ENCODE peak calls at places on chromosomes 13 and 19, in five cellular contexts. K is HL-60, P is neural progenitor cell, H is mammary epithelial cell, G is AG04450. C is an unnamed sample.

GRCh38 chr19:35793381-35794165 is 18.2 kb downstream of the ARHGAP33 start:
- DNase-seq in K (no peak), P (no peak), H (no peak), G (no peak), C (no peak)

GRCh38 chr19:402786-403185 is 6.2 kb downstream of the C2CD4C start:
- DNase-seq in K (no peak), P (no peak), H (no peak), G (no peak), C (no peak)

GRCh38 chr13:98843482-98843877 is 91.0 kb upstream of the SLC15A1 start:
- DNase-seq in K (no peak), P (no peak), H (no peak), G (no peak), C (no peak)

GRCh38 chr13:95300625-95301134 is 571 bp downstream of the ABCC4 start:
- DNase-seq in K (peak), P (peak), H (peak), G (peak), C (no peak)

GRCh38 chr13:48161530-48162179 is 66.8 kb upstream of the MED4 start:
- DNase-seq in K (peak), P (no peak), H (no peak), G (no peak), C (no peak)

GRCh38 chr19:48637948-48638830 is 1.0 kb upstream of the DBP start:
- DNase-seq in K (peak), P (peak), H (peak), G (peak), C (peak)

GRCh38 chr13:41696163-41697003 is 239.0 kb downstream of the RGCC start:
- DNase-seq in K (no peak), P (no peak), H (peak), G (peak), C (peak)

GRCh38 chr19:53785196-53785889 is 38.8 kb downstream of the NLRP12 start:
- DNase-seq in K (no peak), P (no peak), H (peak), G (no peak), C (no peak)

GRCh38 chr13:32019612-32020233 is 11.9 kb upstream of the FRY start:
- DNase-seq in K (no peak), P (peak), H (peak), G (peak), C (no peak)

GRCh38 chr13:40576369-40576768 is 90.1 kb downstream of the FOXO1 start:
- DNase-seq in K (no peak), P (no peak), H (no peak), G (no peak), C (no peak)

GRCh38 chr19:54662730-54663129 is at the start of gene LILRB4:
- DNase-seq in K (peak), P (no peak), H (no peak), G (no peak), C (no peak)

GRCh38 chr19:38389101-38389925 is 816 bp downstream of the SPRED3 start:
- DNase-seq in K (no peak), P (peak), H (peak), G (peak), C (no peak)

GRCh38 chr13:75365724-75366173 is 116.2 kb downstream of the TBC1D4 start:
- DNase-seq in K (no peak), P (no peak), H (peak), G (peak), C (no peak)
- H3K4me3 ChIP-seq in K (no peak), P (no peak), H (no peak), G (no peak), C (no peak)

DNA sequence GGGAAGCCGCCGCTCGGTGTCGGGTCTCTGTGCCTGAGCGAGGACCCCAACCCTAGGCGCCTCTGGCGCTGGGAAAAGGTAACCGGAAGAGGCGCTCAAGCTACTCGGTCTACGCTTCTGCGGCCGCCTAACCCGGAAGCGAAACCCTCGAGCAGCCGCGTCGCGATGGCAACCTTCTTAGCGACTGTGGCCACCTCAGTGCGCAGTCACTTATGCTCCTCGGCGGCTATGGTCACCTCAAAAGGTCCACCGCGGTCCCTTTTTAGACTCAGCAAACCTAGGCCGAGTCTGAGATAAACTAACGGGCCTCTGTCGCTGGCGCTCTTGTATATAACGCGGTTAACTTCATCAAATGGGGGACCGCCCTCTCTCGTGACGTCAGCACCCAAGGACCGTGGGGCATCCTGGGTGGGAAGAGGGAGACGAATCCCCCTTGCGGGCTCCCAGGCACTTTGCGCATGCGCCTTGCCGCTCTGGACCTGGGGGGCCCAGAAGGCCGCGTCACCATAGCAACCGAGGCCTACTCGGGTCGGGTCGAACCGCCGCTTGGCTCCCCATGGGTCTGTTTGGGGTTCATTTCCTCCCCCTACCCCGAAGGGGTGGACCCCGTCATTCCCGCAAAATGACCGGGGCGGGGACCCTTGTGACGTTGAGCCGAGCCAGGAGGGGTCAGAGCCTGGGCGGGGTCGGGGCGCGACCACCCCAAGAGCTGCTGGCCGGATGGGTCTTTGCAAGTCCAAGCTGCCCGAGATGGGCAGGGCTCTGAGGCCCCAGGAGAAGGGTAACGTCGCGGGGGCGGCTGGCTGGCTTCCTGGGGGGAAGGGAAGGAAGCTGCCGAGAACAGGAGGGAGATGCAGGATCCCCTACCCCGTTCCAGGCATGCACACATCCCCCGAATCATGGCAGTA is at the start of gene GTF2F1:
- DNase-seq in K (peak), P (peak), H (peak), G (peak), C (peak)
- TF ChIP-seq CTCF in K (no peak), P (peak), H (peak), G (peak), C (peak)

GRCh38 chr13:44458313-44458975 is 84.8 kb downstream of the SERP2 start:
- DNase-seq in K (no peak), P (no peak), H (no peak), G (no peak), C (no peak)
- H3K4me3 ChIP-seq in K (no peak), P (no peak), H (no peak), G (no peak), C (no peak)

GRCh38 chr13:35796627-35797026 is 320.1 kb upstream of the MAB21L1 start:
- DNase-seq in K (no peak), P (no peak), H (no peak), G (no peak), C (no peak)
- TF ChIP-seq CTCF in K (no peak), P (no peak), H (no peak), G (no peak), C (no peak)

GRCh38 chr19:13984875-13985741 is 21.0 kb downstream of the RFX1 start:
- DNase-seq in K (peak), P (no peak), H (no peak), G (no peak), C (no peak)
- H3K4me3 ChIP-seq in K (no peak), P (no peak), H (no peak), G (no peak), C (no peak)

GRCh38 chr13:113412440-113412839 is 40.8 kb downstream of the ADPRHL1 start:
- DNase-seq in K (no peak), P (no peak), H (no peak), G (no peak), C (no peak)
- TF ChIP-seq CTCF in K (no peak), P (no peak), H (no peak), G (no peak), C (no peak)

GRCh38 chr19:2385053-2385721 is 25.1 kb downstream of the TMPRSS9 start:
- DNase-seq in K (peak), P (peak), H (peak), G (peak), C (peak)
- H3K4me3 ChIP-seq in K (no peak), P (no peak), H (peak), G (no peak), C (peak)

GRCh38 chr19:21655540-21656126 is 111.7 kb downstream of the ZNF100 start:
- DNase-seq in K (no peak), P (no peak), H (no peak), G (no peak), C (no peak)
- TF ChIP-seq CTCF in K (no peak), P (no peak), H (no peak), G (no peak), C (no peak)

DNA sequence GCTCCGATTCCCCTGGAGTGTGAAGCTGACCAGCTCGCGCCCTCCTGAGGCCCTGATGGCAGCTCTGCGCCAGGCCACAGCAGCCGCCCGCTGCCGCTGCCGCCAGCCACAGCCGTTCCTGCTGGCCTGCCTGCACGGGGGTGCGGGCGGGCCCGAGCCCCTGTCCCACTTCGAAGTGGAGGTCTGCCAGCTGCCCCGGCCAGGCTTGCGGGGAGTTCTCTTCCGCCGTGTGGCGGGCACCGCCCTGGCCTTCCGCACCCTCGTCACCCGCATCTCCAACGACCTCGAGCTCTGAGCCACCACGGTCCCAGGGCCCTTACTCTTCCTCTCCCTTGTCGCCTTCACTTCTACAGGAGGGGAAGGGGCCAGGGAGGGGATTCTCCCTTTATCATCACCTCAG is 20.3 kb downstream of the CKM start:
- DNase-seq in K (no peak), P (no peak), H (no peak), G (no peak), C (no peak)
- H3K4me3 ChIP-seq in K (no peak), P (no peak), H (no peak), G (no peak), C (no peak)

GRCh38 chr19:31314849-31315620 is 34.2 kb downstream of the TSHZ3 start:
- DNase-seq in K (no peak), P (peak), H (no peak), G (no peak), C (no peak)
- TF ChIP-seq CTCF in K (no peak), P (peak), H (no peak), G (peak), C (peak)